ENCODE peak calls at places on chromosome 12, in seven cellular contexts. X is OCI-LY7, W is GM23338, B is PC-3, M is HCT116, C is Karpas-422, G is SK-N-SH. I is an unnamed sample. For H3K4me1 and H3K9me2, the result is how much of the 10 kb centered on the place peaks cover.

GRCh38 chr12:93813972-93814821 is 137.0 kb downstream of the CRADD start:
- DNase-seq in X (no peak), W (no peak), B (no peak), M (no peak), C (peak), G (no peak), I (peak)

GRCh38 chr12:124576061-124576650 is 8.7 kb upstream of the NCOR2 start:
- DNase-seq in X (no peak), W (no peak), B (no peak), M (no peak), C (no peak), G (no peak), I (no peak)

GRCh38 chr12:13454991-13455696 is 258.6 kb downstream of the EMP1 start:
- DNase-seq in X (no peak), W (no peak), B (no peak), M (no peak), C (no peak), G (no peak), I (no peak)

GRCh38 chr12:9064815-9065606 is 50.7 kb downstream of the A2M start:
- DNase-seq in X (no peak), W (peak), B (peak), M (peak), C (no peak), G (peak), I (peak)

GRCh38 chr12:125220404-125221273 is 155.4 kb downstream of the AACS start:
- DNase-seq in X (no peak), W (no peak), B (no peak), M (no peak), C (no peak), G (no peak), I (no peak)

GRCh38 chr12:120229583-120230325 is 28.8 kb upstream of the RPLP0 start:
- DNase-seq in X (no peak), W (peak), B (peak), M (no peak), C (no peak), G (peak), I (peak)

GRCh38 chr12:107398101-107398500 is 287.5 kb upstream of the PWP1 start:
- DNase-seq in X (no peak), W (no peak), B (no peak), M (no peak), C (no peak), G (peak), I (no peak)

GRCh38 chr12:127487031-127487430 is 779.9 kb upstream of the TMEM132C start:
- DNase-seq in X (no peak), W (no peak), B (peak), M (no peak), C (no peak), G (no peak), I (no peak)

GRCh38 chr12:96617178-96617577 is 127.8 kb downstream of the CFAP54 start:
- DNase-seq in X (peak), W (peak), B (peak), M (no peak), C (peak), G (no peak), I (no peak)

GRCh38 chr12:99978152-99978551 is 6.6 kb downstream of the ANKS1B start:
- DNase-seq in X (no peak), W (no peak), B (no peak), M (no peak), C (no peak), G (no peak), I (no peak)

GRCh38 chr12:127681151-127681754 is 585.7 kb upstream of the TMEM132C start:
- DNase-seq in X (no peak), W (no peak), B (no peak), M (no peak), C (no peak), G (no peak), I (no peak)

GRCh38 chr12:58364389-58365086 is 423.2 kb downstream of the ATP23 start:
- DNase-seq in X (no peak), W (no peak), B (peak), M (peak), C (no peak), G (no peak), I (peak)

GRCh38 chr12:131133994-131134393 is 180.3 kb downstream of the ADGRD1 start:
- DNase-seq in X (no peak), W (no peak), B (no peak), M (no peak), C (no peak), G (no peak), I (no peak)

GRCh38 chr12:27285395-27285794 is 41.3 kb downstream of the STK38L start:
- DNase-seq in X (no peak), W (no peak), B (no peak), M (no peak), C (no peak), G (no peak), I (peak)

GRCh38 chr12:60197589-60197988 is 601.8 kb downstream of the SLC16A7 start:
- DNase-seq in X (no peak), W (no peak), B (peak), M (no peak), C (no peak), G (no peak), I (peak)

GRCh38 chr12:68393398-68393797 is 61.2 kb upstream of the MDM1 start:
- DNase-seq in X (no peak), W (no peak), B (no peak), M (no peak), C (no peak), G (no peak), I (no peak)

GRCh38 chr12:27179399-27180214 is 64.5 kb upstream of the STK38L start:
- DNase-seq in X (no peak), W (no peak), B (peak), M (peak), C (peak), G (no peak), I (peak)

GRCh38 chr12:22374499-22374898 is 40.0 kb upstream of the ST8SIA1 start:
- DNase-seq in X (no peak), W (no peak), B (no peak), M (no peak), C (no peak), G (no peak), I (no peak)

GRCh38 chr12:129887047-129887568 is 16.7 kb downstream of the TMEM132D start:
- DNase-seq in X (no peak), W (no peak), B (peak), M (no peak), C (no peak), G (no peak), I (no peak)

GRCh38 chr12:92235703-92236472 is 90.2 kb upstream of the BTG1 start:
- DNase-seq in X (no peak), W (no peak), B (no peak), M (no peak), C (no peak), G (no peak), I (no peak)

GRCh38 chr12:68809190-68810026 is 1.4 kb downstream of the MDM2 start:
- DNase-seq in X (peak), W (no peak), B (no peak), M (no peak), C (no peak), G (no peak), I (peak)

GRCh38 chr12:67457799-67458680 is 188.9 kb downstream of the CAND1 start:
- DNase-seq in X (no peak), W (peak), B (no peak), M (no peak), C (peak), G (no peak), I (peak)

GRCh38 chr12:67042697-67043131 is 226.4 kb upstream of the CAND1 start:
- DNase-seq in X (no peak), W (peak), B (peak), M (no peak), C (no peak), G (no peak), I (peak)

GRCh38 chr12:113068312-113068935 is 11.9 kb downstream of the DTX1 start:
- DNase-seq in X (no peak), W (no peak), B (no peak), M (no peak), C (peak), G (no peak), I (no peak)

GRCh38 chr12:48424644-48425043 is 47.7 kb upstream of the ANP32D start:
- DNase-seq in X (no peak), W (no peak), B (no peak), M (no peak), C (no peak), G (no peak), I (no peak)

GRCh38 chr12:91356405-91356804 is 173.8 kb upstream of the DCN start:
- DNase-seq in X (no peak), W (no peak), B (no peak), M (no peak), C (no peak), G (no peak), I (no peak)

GRCh38 chr12:67751376-67751928 is 102.9 kb downstream of the DYRK2 start:
- DNase-seq in X (no peak), W (no peak), B (no peak), M (no peak), C (no peak), G (no peak), I (no peak)

GRCh38 chr12:67885370-67886169 is 103.7 kb upstream of the IFNG-AS1 start:
- DNase-seq in X (no peak), W (no peak), B (no peak), M (no peak), C (no peak), G (no peak), I (peak)

GRCh38 chr12:68981536-68981935 is 48.6 kb upstream of the CPM start:
- DNase-seq in X (no peak), W (no peak), B (no peak), M (no peak), C (no peak), G (no peak), I (peak)

GRCh38 chr12:3283137-3283680 is 206.0 kb downstream of the TSPAN9 start:
- DNase-seq in X (no peak), W (peak), B (no peak), M (no peak), C (no peak), G (no peak), I (no peak)
- H3K4me1 ChIP-seq in X (under half), W (under half), B (under half), M (under half), C (under half), G (under half), I (under half)

GRCh38 chr12:70648191-70648590 is 11.0 kb upstream of the PTPRB start:
- DNase-seq in X (no peak), W (no peak), B (no peak), M (no peak), C (no peak), G (no peak), I (peak)
- H3K4me3 ChIP-seq in X (no peak), W (no peak), B (no peak), M (no peak), C (no peak), G (no peak), I (peak)

DNA sequence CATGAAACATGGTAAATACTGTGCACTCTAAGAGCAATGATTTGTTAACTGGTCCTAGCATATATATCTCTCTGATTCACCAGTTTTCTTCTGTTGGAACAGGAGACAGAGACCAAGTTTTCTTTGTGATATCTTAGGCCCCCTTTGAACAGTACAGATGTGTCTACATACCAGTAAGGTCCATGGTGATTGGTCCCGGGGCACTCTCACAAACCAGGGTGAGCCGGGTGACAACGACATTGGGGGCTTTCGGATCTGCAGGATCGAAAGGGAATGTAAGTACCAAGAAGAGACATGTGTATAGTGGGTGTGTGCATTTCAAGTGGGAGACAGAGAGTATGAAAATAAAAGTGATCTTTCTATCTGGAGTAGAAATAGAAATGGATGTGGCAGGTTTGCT is 11.3 kb upstream of the ERP27 start:
- DNase-seq in X (no peak), W (no peak), B (no peak), M (no peak), C (no peak), G (no peak), I (no peak)
- H3K9me2 ChIP-seq in X (under half), W (under half), B (under half), M (under half), C (under half), G (under half), I (under half)

GRCh38 chr12:95495433-95495832 is 21.5 kb downstream of the METAP2 start:
- DNase-seq in X (no peak), W (no peak), B (no peak), M (no peak), C (no peak), G (no peak), I (no peak)
- H3K4me1 ChIP-seq in X (under half), W (under half), B (under half), M (under half), C (under half), G (under half), I (under half)

GRCh38 chr12:118101051-118101450 is 2.8 kb downstream of the VSIG10 start:
- DNase-seq in X (no peak), W (no peak), B (no peak), M (no peak), C (no peak), G (no peak), I (no peak)

GRCh38 chr12:118102070-118102469 is 1.7 kb downstream of the VSIG10 start:
- DNase-seq in X (no peak), W (no peak), B (peak), M (peak), C (no peak), G (no peak), I (peak)

GRCh38 chr12:118103231-118103600 is 595 bp downstream of the VSIG10 start:
- DNase-seq in X (no peak), W (peak), B (peak), M (no peak), C (peak), G (no peak), I (peak)

GRCh38 chr12:118103601-118104382 is at the start of gene VSIG10:
- DNase-seq in X (peak), W (peak), B (peak), M (no peak), C (peak), G (peak), I (peak)

DNA sequence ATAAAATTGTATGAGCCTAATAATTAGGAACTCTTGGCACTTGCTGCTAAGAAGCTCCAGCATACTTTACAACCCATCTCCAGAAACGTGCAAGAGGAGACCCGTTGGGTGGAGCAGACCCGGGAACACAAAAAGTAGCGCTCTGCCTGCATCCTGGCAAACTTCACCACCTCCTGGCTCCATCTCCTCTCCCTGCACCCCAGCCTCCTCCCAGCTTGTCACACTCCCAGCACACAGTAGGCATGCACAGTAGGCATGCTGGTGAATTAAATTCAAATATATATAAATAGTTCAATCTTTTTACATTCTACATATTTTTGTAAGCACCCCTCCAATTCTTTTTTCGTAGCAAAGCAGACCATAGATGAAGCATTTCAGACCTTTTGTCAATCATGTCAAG is 1.2 kb downstream of the VSIG10 start:
- DNase-seq in X (no peak), W (peak), B (peak), M (no peak), C (no peak), G (peak), I (no peak)
- H3K4me3 ChIP-seq in X (no peak), W (peak), B (peak), M (peak), C (peak), G (peak), I (peak)

GRCh38 chr12:6699989-6700645 is 498 bp downstream of the PIANP start:
- DNase-seq in X (peak), W (peak), B (no peak), M (no peak), C (peak), G (peak), I (peak)
- H3K9me2 ChIP-seq in X (under half), W (under half), B (under half), M (under half), C (under half), G (under half), I (under half)

GRCh38 chr12:132541200-132541599 is 51.2 kb downstream of the FBRSL1 start:
- DNase-seq in X (no peak), W (no peak), B (no peak), M (no peak), C (no peak), G (no peak), I (no peak)
- H3K4me1 ChIP-seq in X (under half), W (under half), B (under half), M (under half), C (under half), G (under half), I (under half)